ENCODE peak calls at places on chromosomes 3 and 15, in six cellular contexts. N, L, I, E, O and H are unnamed samples.

GRCh38 chr3:127784865-127785710 is 37.2 kb downstream of the MGLL start:
- DNase-seq in N (no peak), L (no peak), I (no peak), E (no peak), O (no peak), H (no peak)

GRCh38 chr3:173690542-173690941 is 293.0 kb downstream of the NLGN1 start:
- DNase-seq in N (no peak), L (no peak), I (no peak), E (no peak), O (no peak), H (no peak)

GRCh38 chr15:101174152-101174920 is 77.5 kb downstream of the CHSY1 start:
- DNase-seq in N (no peak), L (no peak), I (no peak), E (no peak), O (no peak), H (no peak)

GRCh38 chr15:35626984-35627383 is 81.0 kb upstream of the DPH6 start:
- DNase-seq in N (no peak), L (no peak), I (no peak), E (no peak), O (no peak), H (no peak)

GRCh38 chr3:127593187-127593586 is 2.7 kb upstream of the TPRA1 start:
- DNase-seq in N (no peak), L (no peak), I (no peak), E (peak), O (no peak), H (no peak)

GRCh38 chr3:49124991-49125670 is 4.5 kb upstream of the USP19 start:
- DNase-seq in N (no peak), L (no peak), I (no peak), E (no peak), O (no peak), H (peak)

GRCh38 chr15:66872394-66872793 is 170.4 kb downstream of the SMAD6 start:
- DNase-seq in N (no peak), L (no peak), I (no peak), E (no peak), O (no peak), H (no peak)

GRCh38 chr3:64321747-64322146 is 96.5 kb upstream of the PRICKLE2 start:
- DNase-seq in N (no peak), L (no peak), I (peak), E (no peak), O (no peak), H (no peak)

GRCh38 chr3:89867286-89867685 is 759.9 kb downstream of the EPHA3 start:
- DNase-seq in N (no peak), L (no peak), I (no peak), E (no peak), O (no peak), H (no peak)

GRCh38 chr3:143786229-143787199 is 61.8 kb downstream of the SLC9A9 start:
- DNase-seq in N (no peak), L (peak), I (no peak), E (no peak), O (no peak), H (peak)

GRCh38 chr3:63349583-63350177 is 71.6 kb downstream of the SYNPR start:
- DNase-seq in N (peak), L (peak), I (peak), E (peak), O (no peak), H (peak)

GRCh38 chr15:77627581-77627980 is 5.1 kb downstream of the LINGO1 start:
- DNase-seq in N (no peak), L (no peak), I (no peak), E (no peak), O (no peak), H (no peak)
- H3K4me3 ChIP-seq in N (no peak), L (no peak), I (no peak), E (no peak), O (no peak), H (no peak)

DNA sequence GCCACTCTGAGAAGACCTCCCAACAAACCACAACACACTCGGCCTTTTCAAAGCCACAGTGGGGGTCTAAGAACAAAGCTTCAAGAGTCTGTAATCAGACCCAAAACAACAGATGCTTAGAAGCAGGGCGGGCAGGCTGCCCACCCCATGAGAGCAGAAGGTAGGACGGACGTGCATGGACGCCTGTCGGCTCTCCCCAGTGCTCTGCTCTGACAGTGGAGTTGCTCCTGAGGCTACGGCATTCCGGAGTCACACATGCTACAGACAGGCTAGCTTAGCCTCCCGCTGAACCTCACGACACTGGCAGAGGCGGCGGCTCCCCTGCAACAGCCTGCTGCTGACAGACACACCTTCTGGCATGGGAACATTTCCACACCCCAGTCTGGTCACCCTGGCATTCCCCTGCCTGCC is 33.5 kb downstream of the SLCO2A1 start:
- DNase-seq in N (no peak), L (no peak), I (no peak), E (no peak), O (no peak), H (no peak)
- TF ChIP-seq MYC in N (no peak), L (no peak), I (no peak), E (no peak), O (no peak), H (no peak)

GRCh38 chr15:89893696-89894450 is at the start of gene AP3S2:
- DNase-seq in N (peak), L (peak), I (peak), E (peak), O (peak), H (peak)
- TF ChIP-seq POLR2A in N (peak), L (peak), I (peak), E (peak), O (peak), H (peak)

GRCh38 chr3:196240424-196240823 is 24.1 kb downstream of the SLC51A start:
- DNase-seq in N (no peak), L (no peak), I (no peak), E (no peak), O (no peak), H (no peak)
- H3K4me3 ChIP-seq in N (no peak), L (no peak), I (no peak), E (no peak), O (no peak), H (no peak)

GRCh38 chr3:126549861-126550487 is 8.8 kb downstream of the C3orf22 start:
- DNase-seq in N (no peak), L (no peak), I (no peak), E (no peak), O (no peak), H (no peak)
- TF ChIP-seq MYC in N (no peak), L (no peak), I (no peak), E (no peak), O (no peak), H (no peak)

GRCh38 chr15:31359722-31360111 is 33.1 kb downstream of the KLF13 start:
- DNase-seq in N (no peak), L (no peak), I (no peak), E (no peak), O (no peak), H (no peak)

GRCh38 chr15:31361764-31362120 is 35.1 kb downstream of the KLF13 start:
- DNase-seq in N (no peak), L (no peak), I (no peak), E (no peak), O (no peak), H (no peak)

GRCh38 chr15:31362121-31362520 is 35.5 kb downstream of the KLF13 start:
- DNase-seq in N (no peak), L (no peak), I (no peak), E (no peak), O (no peak), H (peak)

GRCh38 chr15:31360158-31360561 is 33.5 kb downstream of the KLF13 start:
- DNase-seq in N (no peak), L (no peak), I (no peak), E (no peak), O (no peak), H (no peak)

DNA sequence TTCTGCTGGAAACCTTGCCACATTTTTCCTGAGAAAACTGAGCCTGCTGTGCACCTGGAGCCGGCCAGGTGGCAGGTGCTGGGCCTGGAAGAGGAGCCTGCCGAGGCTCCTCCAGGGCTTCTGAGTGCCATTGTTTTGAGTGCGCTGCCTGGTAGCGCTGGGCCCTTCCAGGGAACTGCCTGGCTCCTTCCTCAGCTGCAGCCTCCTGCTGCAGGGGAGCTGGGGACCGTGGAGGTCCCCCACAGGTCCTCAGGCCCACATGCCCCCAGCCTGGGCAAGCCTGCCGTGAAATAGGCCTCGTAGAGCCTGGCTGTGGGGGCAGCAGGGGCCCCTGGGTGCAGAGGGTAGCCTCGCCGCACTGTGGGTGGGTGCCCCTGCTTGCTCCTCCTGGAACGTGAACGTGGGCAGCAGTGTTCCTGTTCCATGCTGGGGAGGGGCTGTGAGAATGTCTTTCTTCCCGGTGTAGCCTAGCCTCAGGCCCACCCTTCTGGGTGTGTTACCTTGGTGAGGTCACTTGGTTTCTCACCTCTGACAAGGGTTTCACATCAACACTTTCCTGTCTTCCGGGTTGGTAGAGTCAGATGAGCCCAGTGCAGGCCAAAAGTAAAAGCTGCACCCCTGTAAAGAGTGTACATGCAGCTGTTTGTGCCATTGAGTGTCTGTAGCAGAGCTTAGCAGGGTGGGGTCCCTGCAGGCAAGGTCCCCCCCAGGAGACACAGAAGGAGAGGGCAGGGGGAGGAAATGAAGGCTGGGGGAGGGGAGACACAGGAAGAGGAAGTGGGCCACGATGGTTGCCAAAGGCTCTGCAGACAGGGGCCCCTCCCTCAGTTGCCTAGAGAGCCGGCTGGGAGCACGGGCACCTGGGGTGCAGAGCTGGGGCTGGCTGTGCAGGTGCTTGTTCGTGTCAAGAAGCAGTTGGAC is 34.5 kb downstream of the KLF13 start:
- DNase-seq in N (no peak), L (no peak), I (no peak), E (no peak), O (no peak), H (peak)
- TF ChIP-seq POLR2A in N (no peak), L (no peak), I (no peak), E (no peak), O (peak), H (peak)

DNA sequence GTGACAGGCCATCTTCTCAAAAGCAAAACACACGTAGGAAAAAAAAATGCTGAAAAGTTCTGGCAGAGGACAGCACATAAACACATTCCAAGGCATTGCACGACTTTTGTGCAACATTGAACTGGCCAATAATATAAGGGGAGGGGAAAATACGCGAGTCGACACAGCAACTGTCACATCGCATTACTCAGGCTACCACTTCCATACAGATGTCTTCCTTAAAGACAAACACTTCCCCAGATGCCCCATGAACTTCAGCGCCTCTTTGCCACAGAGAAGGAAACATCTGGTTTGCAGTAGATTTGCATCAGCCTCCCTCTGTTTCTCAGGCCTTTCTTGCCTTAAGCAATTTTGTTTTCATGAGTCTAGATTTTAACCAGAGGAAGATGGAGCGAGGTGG is 144.4 kb upstream of the IGF1R start:
- DNase-seq in N (no peak), L (no peak), I (no peak), E (no peak), O (no peak), H (peak)
- H3K4me3 ChIP-seq in N (no peak), L (no peak), I (no peak), E (no peak), O (no peak), H (no peak)

GRCh38 chr3:55515550-55516246 is 28.6 kb upstream of the WNT5A start:
- DNase-seq in N (no peak), L (no peak), I (no peak), E (no peak), O (no peak), H (no peak)
- TF ChIP-seq MYC in N (no peak), L (no peak), I (no peak), E (no peak), O (no peak), H (no peak)

DNA sequence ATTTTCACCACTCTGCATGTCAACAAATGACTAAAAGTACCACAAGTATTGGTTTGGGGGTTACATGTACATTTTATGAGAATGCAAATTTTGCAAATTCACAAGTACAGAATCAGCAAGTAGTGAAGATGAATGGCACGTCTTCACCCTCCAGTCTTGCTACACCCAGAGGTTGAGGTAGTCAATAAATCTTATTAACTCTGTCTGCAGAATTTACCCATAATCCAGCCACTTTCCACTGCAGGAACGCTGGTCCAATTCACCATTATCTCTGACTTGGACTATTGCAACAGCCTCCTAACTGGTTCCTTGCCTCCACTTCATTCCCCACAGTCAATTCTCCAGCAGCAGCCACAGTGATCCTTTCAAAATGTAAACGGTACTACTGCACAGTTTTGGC is 10.6 kb downstream of the PSMA4 start:
- DNase-seq in N (no peak), L (no peak), I (no peak), E (no peak), O (no peak), H (no peak)
- TF ChIP-seq POLR2A in N (no peak), L (no peak), I (no peak), E (no peak), O (peak), H (no peak)

GRCh38 chr3:41196499-41197410 is 2.5 kb upstream of the CTNNB1 start:
- DNase-seq in N (no peak), L (no peak), I (no peak), E (no peak), O (no peak), H (no peak)

GRCh38 chr3:41198950-41199865 is at the start of gene CTNNB1:
- DNase-seq in N (peak), L (peak), I (peak), E (peak), O (peak), H (peak)

GRCh38 chr3:41199866-41200668 is 762 bp downstream of the CTNNB1 start:
- DNase-seq in N (no peak), L (peak), I (peak), E (peak), O (no peak), H (peak)

GRCh38 chr3:41198526-41198925 is 779 bp upstream of the CTNNB1 start:
- DNase-seq in N (peak), L (peak), I (no peak), E (no peak), O (no peak), H (peak)

DNA sequence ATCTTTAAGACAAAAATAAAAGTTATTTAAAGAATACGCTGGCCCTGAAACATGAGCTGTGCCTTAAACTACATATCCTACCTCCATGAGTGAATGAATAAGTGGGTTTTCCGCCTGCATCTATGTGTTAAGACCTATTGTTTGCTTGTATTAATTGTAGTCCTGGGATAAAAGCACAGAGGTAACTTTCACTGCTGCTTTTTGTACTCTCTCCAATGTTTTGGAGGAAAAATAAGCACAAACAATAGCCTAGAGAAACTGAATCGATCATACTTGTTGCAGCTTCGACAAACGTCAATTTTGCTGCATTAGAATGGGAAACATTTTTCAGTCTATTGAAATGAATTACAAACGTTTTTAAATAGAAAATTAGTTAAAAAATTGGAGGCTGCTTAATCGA is 1.3 kb upstream of the CTNNB1 start:
- DNase-seq in N (no peak), L (no peak), I (no peak), E (no peak), O (no peak), H (peak)
- H3K4me3 ChIP-seq in N (peak), L (no peak), I (no peak), E (no peak), O (no peak), H (peak)